ENCODE peak calls at places on chromosome 16, in five cellular contexts. K is ureter, U is ascending aorta, Q is left lung, C is choroid plexus epithelial cell. V is an unnamed sample.

GRCh38 chr16:86883583-86884188 is 305.3 kb downstream of the FOXL1 start:
- DNase-seq in K (no peak), C (no peak), U (no peak), Q (no peak), V (no peak)

GRCh38 chr16:77784441-77785356 is 3.7 kb upstream of the VAT1L start:
- DNase-seq in U (no peak), K (no peak), Q (no peak), C (peak; percentile 44), V (no peak)

GRCh38 chr16:66091462-66091861 is 275.0 kb upstream of the CDH5 start:
- DNase-seq in K (no peak), U (no peak), Q (no peak), C (peak; percentile 60), V (no peak)

GRCh38 chr16:89863741-89864391 is 9.5 kb upstream of the TCF25 start:
- DNase-seq in U (no peak), Q (peak; percentile 64), K (no peak), C (peak; percentile 89), V (peak; percentile 65)

GRCh38 chr16:14111713-14112538 is 40.8 kb downstream of the MRTFB start:
- DNase-seq in Q (peak; percentile 36), U (no peak), C (peak; percentile 47), K (peak; percentile 58), V (peak; percentile 69)

GRCh38 chr16:2278956-2279800 is 11.3 kb upstream of the RNPS1 start:
- DNase-seq in K (no peak), Q (no peak), C (no peak), U (no peak), V (no peak)

GRCh38 chr16:84503751-84504395 is 586 bp downstream of the MEAK7 start:
- DNase-seq in Q (peak; percentile 33), K (no peak), C (no peak), U (no peak), V (no peak)

GRCh38 chr16:87274808-87275207 is 42.4 kb downstream of the C16orf95 start:
- DNase-seq in K (no peak), C (peak; percentile 7), U (no peak), Q (no peak), V (no peak)

GRCh38 chr16:967077-967541 is 3.7 kb downstream of the LMF1 start:
- DNase-seq in K (no peak), C (no peak), U (no peak), Q (no peak), V (no peak)

GRCh38 chr16:66440970-66441369 is 13.9 kb downstream of the BEAN1 start:
- DNase-seq in Q (no peak), U (no peak), K (no peak), C (no peak), V (no peak)

GRCh38 chr16:67443299-67443698 is 12.4 kb downstream of the HSD11B2 start:
- DNase-seq in Q (no peak), C (no peak), U (no peak), K (peak; percentile 73), V (no peak)

GRCh38 chr16:19892902-19893301 is 8.3 kb upstream of the GPRC5B start:
- DNase-seq in Q (no peak), C (no peak), U (no peak), K (no peak), V (no peak)

GRCh38 chr16:19837331-19837943 is 47.2 kb downstream of the GPRC5B start:
- DNase-seq in U (no peak), C (no peak), K (no peak), Q (no peak), V (no peak)

GRCh38 chr16:49776085-49776501 is 79.8 kb downstream of the ZNF423 start:
- DNase-seq in U (no peak), K (no peak), C (peak; percentile 48), Q (no peak), V (no peak)

GRCh38 chr16:69930117-69930776 is 20.9 kb upstream of the CLEC18A start:
- DNase-seq in K (no peak), C (peak; percentile 72), Q (no peak), U (no peak), V (peak; percentile 62)

GRCh38 chr16:89123001-89123830 is 29.6 kb downstream of the ACSF3 start:
- DNase-seq in K (no peak), Q (no peak), C (no peak), U (no peak), V (no peak)

GRCh38 chr16:47475786-47476185 is 14.7 kb downstream of the PHKB start:
- DNase-seq in Q (no peak), C (peak; percentile 57), U (no peak), K (no peak), V (no peak)

GRCh38 chr16:52603015-52603414 is 56.1 kb upstream of the TOX3 start:
- DNase-seq in Q (no peak), U (no peak), K (no peak), C (no peak), V (peak; percentile 33)

GRCh38 chr16:4344659-4345438 is 6.3 kb downstream of the PAM16 start:
- DNase-seq in C (no peak), U (no peak), K (no peak), Q (no peak), V (peak; percentile 71)

GRCh38 chr16:53945996-53946395 is 242.0 kb downstream of the FTO start:
- DNase-seq in Q (no peak), U (no peak), C (peak; percentile 83), K (no peak), V (no peak)

GRCh38 chr16:56885446-56886162 is 20.6 kb downstream of the SLC12A3 start:
- DNase-seq in Q (no peak), C (no peak), U (no peak), K (no peak), V (no peak)

GRCh38 chr16:50303041-50303604 is 36.8 kb downstream of the ADCY7 start:
- DNase-seq in U (no peak), C (peak; percentile 41), Q (peak; percentile 33), K (peak; percentile 41), V (no peak)

GRCh38 chr16:2206420-2206779 is 1.1 kb downstream of the MLST8 start:
- DNase-seq in U (no peak), K (no peak), C (no peak), Q (no peak), V (no peak)

GRCh38 chr16:85199880-85200279 is 87.6 kb upstream of the CIBAR2 start:
- DNase-seq in K (no peak), Q (no peak), U (no peak), C (no peak), V (no peak)

GRCh38 chr16:84928679-84929420 is 82.5 kb downstream of the ZDHHC7 start:
- DNase-seq in U (peak; percentile 48), Q (no peak), C (peak; percentile 35), K (peak; percentile 77), V (no peak)

GRCh38 chr16:54236761-54237160 is 49.8 kb downstream of the IRX3 start:
- DNase-seq in U (no peak), C (no peak), K (no peak), Q (no peak), V (no peak)

GRCh38 chr16:30786115-30786935 is 680 bp downstream of the ZNF629 start:
- DNase-seq in C (peak; percentile 77), U (no peak), Q (no peak), K (no peak), V (no peak)

GRCh38 chr16:17831330-17831729 is 360.6 kb upstream of the XYLT1 start:
- DNase-seq in Q (no peak), U (no peak), C (peak; percentile 36), K (no peak), V (no peak)

GRCh38 chr16:4917117-4917516 is 19.8 kb downstream of the PPL start:
- DNase-seq in K (no peak), C (peak; percentile 75), U (no peak), Q (no peak), V (no peak)

GRCh38 chr16:3195975-3196374 is 8.0 kb downstream of the OR1F1 start:
- DNase-seq in C (no peak), U (no peak), K (no peak), Q (no peak), V (no peak)

GRCh38 chr16:588639-588888 is 1.3 kb upstream of the RAB40C start:
- DNase-seq in C (peak; percentile 79), K (no peak), Q (no peak), U (no peak), V (no peak)

GRCh38 chr16:75860654-75861053 is 134.4 kb upstream of the CPHXL start:
- DNase-seq in C (no peak), Q (no peak), U (no peak), K (no peak), V (peak; percentile 77)

GRCh38 chr16:46763147-46763546 is 15.0 kb upstream of the MYLK3 start:
- DNase-seq in C (no peak), Q (no peak), U (no peak), K (no peak), V (peak; percentile 88)

GRCh38 chr16:81080233-81080632 is 3.2 kb upstream of the C16orf46 start:
- DNase-seq in Q (no peak), C (no peak), K (no peak), U (no peak), V (peak; percentile 15)

GRCh38 chr16:47667956-47668355 is 206.8 kb downstream of the PHKB start:
- DNase-seq in C (peak; percentile 22), U (no peak), K (no peak), Q (no peak), V (no peak)

GRCh38 chr16:21625026-21625425 is 25.6 kb downstream of the METTL9 start:
- DNase-seq in Q (no peak), K (no peak), U (no peak), C (no peak), V (no peak)

V was measured in cerebellar cortex.